ENCODE peak calls at places on chromosomes 5 and 9, in seven cellular contexts. One of them, this sample, is unnamed.

GRCh38 chr9:136095495-136096058 is 488 bp upstream of the NACC2 start:
- DNase-seq in SK-N-SH: peak
- DNase-seq in Panc1: no peak
- DNase-seq in HepG2: no peak
- DNase-seq in H1: no peak
- DNase-seq in GM12878: no peak
- DNase-seq in K562: peak
- DNase-seq in this sample: no peak

GRCh38 chr9:18451409-18451808 is 22.5 kb upstream of the ADAMTSL1 start:
- DNase-seq in SK-N-SH: no peak
- DNase-seq in Panc1: no peak
- DNase-seq in HepG2: no peak
- DNase-seq in H1: no peak
- DNase-seq in GM12878: no peak
- DNase-seq in K562: no peak
- DNase-seq in this sample: no peak

GRCh38 chr5:9059920-9060691 is 485.8 kb downstream of the SEMA5A start:
- DNase-seq in SK-N-SH: no peak
- DNase-seq in Panc1: peak
- DNase-seq in HepG2: no peak
- DNase-seq in H1: peak
- DNase-seq in GM12878: no peak
- DNase-seq in K562: no peak
- DNase-seq in this sample: no peak

GRCh38 chr5:37921452-37921851 is 81.6 kb upstream of the GDNF start:
- DNase-seq in SK-N-SH: no peak
- DNase-seq in Panc1: no peak
- DNase-seq in HepG2: no peak
- DNase-seq in H1: no peak
- DNase-seq in GM12878: no peak
- DNase-seq in K562: no peak
- DNase-seq in this sample: no peak

GRCh38 chr9:8254527-8254926 is 454.9 kb upstream of the DMAC1 start:
- DNase-seq in SK-N-SH: no peak
- DNase-seq in Panc1: no peak
- DNase-seq in HepG2: no peak
- DNase-seq in H1: no peak
- DNase-seq in GM12878: no peak
- DNase-seq in K562: no peak
- DNase-seq in this sample: no peak

GRCh38 chr9:134134949-134135342 is 936 bp upstream of the WDR5 start:
- DNase-seq in SK-N-SH: no peak
- DNase-seq in Panc1: no peak
- DNase-seq in HepG2: no peak
- DNase-seq in H1: no peak
- DNase-seq in GM12878: no peak
- DNase-seq in K562: no peak
- DNase-seq in this sample: no peak

GRCh38 chr5:98927988-98928801 is 612 bp downstream of the CHD1 start:
- DNase-seq in SK-N-SH: peak
- DNase-seq in Panc1: no peak
- DNase-seq in HepG2: peak
- DNase-seq in H1: no peak
- DNase-seq in GM12878: no peak
- DNase-seq in K562: peak
- DNase-seq in this sample: no peak

GRCh38 chr9:5481744-5482027 is 28.6 kb upstream of the PDCD1LG2 start:
- DNase-seq in SK-N-SH: no peak
- DNase-seq in Panc1: no peak
- DNase-seq in HepG2: no peak
- DNase-seq in H1: no peak
- DNase-seq in GM12878: no peak
- DNase-seq in K562: no peak
- DNase-seq in this sample: no peak

GRCh38 chr5:53507013-53507412 is 26.6 kb downstream of the FST start:
- DNase-seq in SK-N-SH: no peak
- DNase-seq in Panc1: no peak
- DNase-seq in HepG2: no peak
- DNase-seq in H1: no peak
- DNase-seq in GM12878: no peak
- DNase-seq in K562: no peak
- DNase-seq in this sample: no peak

GRCh38 chr5:126015244-126016054 is 407.8 kb upstream of the GRAMD2B start:
- DNase-seq in SK-N-SH: peak
- DNase-seq in Panc1: no peak
- DNase-seq in HepG2: no peak
- DNase-seq in H1: no peak
- DNase-seq in GM12878: no peak
- DNase-seq in K562: no peak
- DNase-seq in this sample: no peak

GRCh38 chr5:112077180-112077579 is 320.2 kb upstream of the NREP start:
- DNase-seq in SK-N-SH: no peak
- DNase-seq in Panc1: no peak
- DNase-seq in HepG2: no peak
- DNase-seq in H1: no peak
- DNase-seq in GM12878: peak
- DNase-seq in K562: no peak
- DNase-seq in this sample: no peak

GRCh38 chr5:133403741-133404364 is 208.5 kb downstream of the FSTL4 start:
- DNase-seq in SK-N-SH: no peak
- DNase-seq in Panc1: no peak
- DNase-seq in HepG2: no peak
- DNase-seq in H1: no peak
- DNase-seq in GM12878: no peak
- DNase-seq in K562: no peak
- DNase-seq in this sample: no peak
- TF ChIP-seq SIN3A in SK-N-SH: no peak
- TF ChIP-seq SIN3A in Panc1: no peak
- TF ChIP-seq SIN3A in HepG2: no peak
- TF ChIP-seq SIN3A in H1: no peak
- TF ChIP-seq SIN3A in GM12878: no peak
- TF ChIP-seq SIN3A in K562: no peak
- TF ChIP-seq SIN3A in this sample: no peak

GRCh38 chr5:132268698-132269551 is 11.4 kb downstream of the PDLIM4 start:
- DNase-seq in SK-N-SH: peak
- DNase-seq in Panc1: no peak
- DNase-seq in HepG2: no peak
- DNase-seq in H1: no peak
- DNase-seq in GM12878: peak
- DNase-seq in K562: peak
- DNase-seq in this sample: no peak
- TF ChIP-seq SIN3A in SK-N-SH: peak
- TF ChIP-seq SIN3A in Panc1: no peak
- TF ChIP-seq SIN3A in HepG2: no peak
- TF ChIP-seq SIN3A in H1: no peak
- TF ChIP-seq SIN3A in GM12878: no peak
- TF ChIP-seq SIN3A in K562: no peak
- TF ChIP-seq SIN3A in this sample: no peak

GRCh38 chr5:151864349-151864748 is 60.3 kb downstream of the GLRA1 start:
- DNase-seq in SK-N-SH: no peak
- DNase-seq in Panc1: no peak
- DNase-seq in HepG2: no peak
- DNase-seq in H1: no peak
- DNase-seq in GM12878: no peak
- DNase-seq in K562: no peak
- DNase-seq in this sample: no peak

GRCh38 chr5:151868451-151868850 is 56.2 kb downstream of the GLRA1 start:
- DNase-seq in SK-N-SH: no peak
- DNase-seq in Panc1: no peak
- DNase-seq in HepG2: no peak
- DNase-seq in H1: no peak
- DNase-seq in GM12878: peak
- DNase-seq in K562: no peak
- DNase-seq in this sample: no peak

GRCh38 chr5:151862811-151863472 is 61.7 kb downstream of the GLRA1 start:
- DNase-seq in SK-N-SH: no peak
- DNase-seq in Panc1: no peak
- DNase-seq in HepG2: no peak
- DNase-seq in H1: no peak
- DNase-seq in GM12878: no peak
- DNase-seq in K562: no peak
- DNase-seq in this sample: no peak

GRCh38 chr5:151863566-151863965 is 61.1 kb downstream of the GLRA1 start:
- DNase-seq in SK-N-SH: no peak
- DNase-seq in Panc1: no peak
- DNase-seq in HepG2: no peak
- DNase-seq in H1: no peak
- DNase-seq in GM12878: no peak
- DNase-seq in K562: no peak
- DNase-seq in this sample: no peak
- TF ChIP-seq SIN3A in SK-N-SH: no peak
- TF ChIP-seq SIN3A in Panc1: no peak
- TF ChIP-seq SIN3A in HepG2: no peak
- TF ChIP-seq SIN3A in H1: no peak
- TF ChIP-seq SIN3A in GM12878: no peak
- TF ChIP-seq SIN3A in K562: no peak
- TF ChIP-seq SIN3A in this sample: no peak

GRCh38 chr5:93782978-93783377 is 41.6 kb upstream of the POU5F2 start:
- DNase-seq in SK-N-SH: no peak
- DNase-seq in Panc1: no peak
- DNase-seq in HepG2: no peak
- DNase-seq in H1: no peak
- DNase-seq in GM12878: no peak
- DNase-seq in K562: no peak
- DNase-seq in this sample: no peak
- TF ChIP-seq SIN3A in SK-N-SH: no peak
- TF ChIP-seq SIN3A in Panc1: no peak
- TF ChIP-seq SIN3A in HepG2: no peak
- TF ChIP-seq SIN3A in H1: no peak
- TF ChIP-seq SIN3A in GM12878: no peak
- TF ChIP-seq SIN3A in K562: no peak
- TF ChIP-seq SIN3A in this sample: no peak

GRCh38 chr9:137694962-137695875 is 76.4 kb downstream of the EHMT1 start:
- DNase-seq in SK-N-SH: peak
- DNase-seq in Panc1: no peak
- DNase-seq in HepG2: peak
- DNase-seq in H1: peak
- DNase-seq in GM12878: no peak
- DNase-seq in K562: peak
- DNase-seq in this sample: no peak
- TF ChIP-seq SIN3A in SK-N-SH: no peak
- TF ChIP-seq SIN3A in Panc1: no peak
- TF ChIP-seq SIN3A in HepG2: no peak
- TF ChIP-seq SIN3A in H1: no peak
- TF ChIP-seq SIN3A in GM12878: no peak
- TF ChIP-seq SIN3A in K562: no peak
- TF ChIP-seq SIN3A in this sample: no peak

GRCh38 chr5:137705106-137705505 is 30.8 kb downstream of the KLHL3 start:
- DNase-seq in SK-N-SH: no peak
- DNase-seq in Panc1: no peak
- DNase-seq in HepG2: no peak
- DNase-seq in H1: no peak
- DNase-seq in GM12878: no peak
- DNase-seq in K562: no peak
- DNase-seq in this sample: no peak
- TF ChIP-seq SIN3A in SK-N-SH: no peak
- TF ChIP-seq SIN3A in Panc1: no peak
- TF ChIP-seq SIN3A in HepG2: no peak
- TF ChIP-seq SIN3A in H1: no peak
- TF ChIP-seq SIN3A in GM12878: no peak
- TF ChIP-seq SIN3A in K562: no peak
- TF ChIP-seq SIN3A in this sample: no peak

DNA sequence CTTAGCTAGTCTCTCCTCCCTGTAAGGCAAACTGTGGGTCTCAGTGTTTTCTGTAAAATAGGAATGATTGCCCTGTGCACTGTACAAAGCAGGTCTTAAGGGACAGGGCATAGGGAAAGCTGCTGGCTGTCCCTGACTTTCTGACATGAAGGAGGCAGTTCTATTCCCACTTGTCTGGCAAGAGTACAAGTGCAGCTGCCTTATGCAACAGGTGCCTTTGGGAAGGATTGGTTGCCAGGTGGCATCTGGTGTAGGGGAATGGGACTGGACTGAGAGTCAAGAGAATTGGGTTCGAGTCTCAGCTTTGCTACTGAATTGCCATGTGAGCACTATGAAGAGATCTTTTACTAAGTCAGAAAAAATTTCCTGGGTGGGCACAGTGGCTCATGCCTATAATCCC is 10.0 kb downstream of the BSPRY start:
- DNase-seq in SK-N-SH: no peak
- DNase-seq in Panc1: no peak
- DNase-seq in HepG2: no peak
- DNase-seq in H1: no peak
- DNase-seq in GM12878: no peak
- DNase-seq in K562: no peak
- DNase-seq in this sample: no peak
- TF ChIP-seq SIN3A in SK-N-SH: no peak
- TF ChIP-seq SIN3A in Panc1: no peak
- TF ChIP-seq SIN3A in HepG2: no peak
- TF ChIP-seq SIN3A in H1: no peak
- TF ChIP-seq SIN3A in GM12878: no peak
- TF ChIP-seq SIN3A in K562: no peak
- TF ChIP-seq SIN3A in this sample: no peak

GRCh38 chr5:60445427-60445826 is 254.5 kb downstream of the DEPDC1B start:
- DNase-seq in SK-N-SH: no peak
- DNase-seq in Panc1: no peak
- DNase-seq in HepG2: no peak
- DNase-seq in H1: no peak
- DNase-seq in GM12878: no peak
- DNase-seq in K562: no peak
- DNase-seq in this sample: no peak
- TF ChIP-seq SIN3A in SK-N-SH: no peak
- TF ChIP-seq SIN3A in Panc1: no peak
- TF ChIP-seq SIN3A in HepG2: no peak
- TF ChIP-seq SIN3A in H1: no peak
- TF ChIP-seq SIN3A in GM12878: no peak
- TF ChIP-seq SIN3A in K562: no peak
- TF ChIP-seq SIN3A in this sample: no peak

DNA sequence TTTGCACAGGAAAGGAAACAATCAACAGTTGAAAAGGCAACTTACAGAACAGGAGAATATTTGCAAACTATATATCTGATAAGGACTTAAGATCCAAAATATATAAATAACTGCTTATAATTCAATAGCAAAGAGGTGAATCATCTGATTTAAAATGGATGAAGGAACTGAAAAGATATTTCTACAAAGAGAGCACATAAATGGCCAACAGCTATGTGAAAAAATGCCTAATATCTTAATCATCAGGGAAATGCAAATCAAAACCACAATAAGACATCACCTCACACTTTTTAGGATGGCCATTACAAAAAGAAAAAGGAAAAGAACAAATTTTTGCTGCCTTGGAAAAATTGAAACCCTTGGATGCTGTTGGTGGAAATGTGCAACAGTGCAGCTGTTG is 100.4 kb downstream of the LURAP1L start:
- DNase-seq in SK-N-SH: no peak
- DNase-seq in Panc1: no peak
- DNase-seq in HepG2: no peak
- DNase-seq in H1: no peak
- DNase-seq in GM12878: no peak
- DNase-seq in K562: no peak
- DNase-seq in this sample: no peak
- TF ChIP-seq SIN3A in SK-N-SH: no peak
- TF ChIP-seq SIN3A in Panc1: no peak
- TF ChIP-seq SIN3A in HepG2: no peak
- TF ChIP-seq SIN3A in H1: no peak
- TF ChIP-seq SIN3A in GM12878: no peak
- TF ChIP-seq SIN3A in K562: no peak
- TF ChIP-seq SIN3A in this sample: no peak

GRCh38 chr9:1997646-1998045 is 17.5 kb upstream of the SMARCA2 start:
- DNase-seq in SK-N-SH: no peak
- DNase-seq in Panc1: no peak
- DNase-seq in HepG2: no peak
- DNase-seq in H1: no peak
- DNase-seq in GM12878: no peak
- DNase-seq in K562: no peak
- DNase-seq in this sample: no peak
- TF ChIP-seq SIN3A in SK-N-SH: no peak
- TF ChIP-seq SIN3A in Panc1: no peak
- TF ChIP-seq SIN3A in HepG2: no peak
- TF ChIP-seq SIN3A in H1: no peak
- TF ChIP-seq SIN3A in GM12878: no peak
- TF ChIP-seq SIN3A in K562: no peak
- TF ChIP-seq SIN3A in this sample: no peak

This sample was measured in HCT116.